ENCODE peak calls at places on chromosomes 12 and 14, in five cellular contexts. One of them, this sample, is unnamed.

GRCh38 chr14:89078021-89078676 is 253.7 kb downstream of the TTC8 start:
- DNase-seq in cardiac muscle cell: no peak
- DNase-seq in KG1: no peak
- DNase-seq in activated gamma-delta T cell: no peak
- DNase-seq in CD4-positive, CD25-positive, alpha-beta regulatory T cell: no peak
- DNase-seq in this sample: no peak

GRCh38 chr12:116037941-116038837 is 239.3 kb downstream of the MED13L start:
- DNase-seq in cardiac muscle cell: peak
- DNase-seq in KG1: no peak
- DNase-seq in activated gamma-delta T cell: no peak
- DNase-seq in CD4-positive, CD25-positive, alpha-beta regulatory T cell: no peak
- DNase-seq in this sample: peak

GRCh38 chr14:90678420-90678819 is 137.8 kb downstream of the TTC7B start:
- DNase-seq in cardiac muscle cell: peak
- DNase-seq in KG1: no peak
- DNase-seq in activated gamma-delta T cell: no peak
- DNase-seq in CD4-positive, CD25-positive, alpha-beta regulatory T cell: no peak
- DNase-seq in this sample: no peak

GRCh38 chr12:77232045-77232444 is 166.7 kb upstream of the E2F7 start:
- DNase-seq in cardiac muscle cell: peak
- DNase-seq in KG1: no peak
- DNase-seq in activated gamma-delta T cell: no peak
- DNase-seq in CD4-positive, CD25-positive, alpha-beta regulatory T cell: no peak
- DNase-seq in this sample: no peak

GRCh38 chr14:64502476-64503183 is 1.0 kb downstream of the ZBTB25 start:
- DNase-seq in cardiac muscle cell: peak
- DNase-seq in KG1: peak
- DNase-seq in activated gamma-delta T cell: no peak
- DNase-seq in CD4-positive, CD25-positive, alpha-beta regulatory T cell: peak
- DNase-seq in this sample: no peak

GRCh38 chr12:43462080-43462479 is 89.9 kb downstream of the ADAMTS20 start:
- DNase-seq in cardiac muscle cell: no peak
- DNase-seq in KG1: no peak
- DNase-seq in activated gamma-delta T cell: no peak
- DNase-seq in CD4-positive, CD25-positive, alpha-beta regulatory T cell: no peak
- DNase-seq in this sample: no peak

GRCh38 chr14:55850803-55851202 is 267.4 kb upstream of the PELI2 start:
- DNase-seq in cardiac muscle cell: peak
- DNase-seq in KG1: no peak
- DNase-seq in activated gamma-delta T cell: no peak
- DNase-seq in CD4-positive, CD25-positive, alpha-beta regulatory T cell: no peak
- DNase-seq in this sample: peak

GRCh38 chr12:55705802-55706402 is 1.8 kb downstream of the ITGA7 start:
- DNase-seq in cardiac muscle cell: no peak
- DNase-seq in KG1: no peak
- DNase-seq in activated gamma-delta T cell: no peak
- DNase-seq in CD4-positive, CD25-positive, alpha-beta regulatory T cell: no peak
- DNase-seq in this sample: no peak

GRCh38 chr14:95227279-95227860 is 70.0 kb upstream of the DICER1 start:
- DNase-seq in cardiac muscle cell: peak
- DNase-seq in KG1: no peak
- DNase-seq in activated gamma-delta T cell: no peak
- DNase-seq in CD4-positive, CD25-positive, alpha-beta regulatory T cell: no peak
- DNase-seq in this sample: no peak

GRCh38 chr12:18439541-18439940 is 178.2 kb downstream of the PIK3C2G start:
- DNase-seq in cardiac muscle cell: peak
- DNase-seq in KG1: no peak
- DNase-seq in activated gamma-delta T cell: no peak
- DNase-seq in CD4-positive, CD25-positive, alpha-beta regulatory T cell: no peak
- DNase-seq in this sample: no peak

GRCh38 chr12:7076493-7076892 is 15.8 kb downstream of the C1R start:
- DNase-seq in cardiac muscle cell: no peak
- DNase-seq in KG1: no peak
- DNase-seq in activated gamma-delta T cell: no peak
- DNase-seq in CD4-positive, CD25-positive, alpha-beta regulatory T cell: no peak
- DNase-seq in this sample: no peak

GRCh38 chr14:100203962-100204834 is 34.7 kb upstream of the YY1 start:
- DNase-seq in cardiac muscle cell: peak
- DNase-seq in KG1: no peak
- DNase-seq in activated gamma-delta T cell: no peak
- DNase-seq in CD4-positive, CD25-positive, alpha-beta regulatory T cell: no peak
- DNase-seq in this sample: no peak

GRCh38 chr12:70393787-70394519 is 27.9 kb downstream of the KCNMB4 start:
- DNase-seq in cardiac muscle cell: peak
- DNase-seq in KG1: no peak
- DNase-seq in activated gamma-delta T cell: no peak
- DNase-seq in CD4-positive, CD25-positive, alpha-beta regulatory T cell: no peak
- DNase-seq in this sample: no peak

GRCh38 chr12:126087692-126088091 is 1022.5 kb downstream of the AACS start:
- DNase-seq in cardiac muscle cell: no peak
- DNase-seq in KG1: no peak
- DNase-seq in activated gamma-delta T cell: no peak
- DNase-seq in CD4-positive, CD25-positive, alpha-beta regulatory T cell: no peak
- DNase-seq in this sample: no peak

GRCh38 chr14:75282166-75282547 is 3.5 kb downstream of the FOS start:
- DNase-seq in cardiac muscle cell: peak
- DNase-seq in KG1: no peak
- DNase-seq in activated gamma-delta T cell: no peak
- DNase-seq in CD4-positive, CD25-positive, alpha-beta regulatory T cell: no peak
- DNase-seq in this sample: no peak

GRCh38 chr14:100586153-100586519 is 1.1 kb downstream of the BEGAIN start:
- DNase-seq in cardiac muscle cell: no peak
- DNase-seq in KG1: no peak
- DNase-seq in activated gamma-delta T cell: no peak
- DNase-seq in CD4-positive, CD25-positive, alpha-beta regulatory T cell: peak
- DNase-seq in this sample: no peak

GRCh38 chr12:67358686-67359374 is 89.7 kb downstream of the CAND1 start:
- DNase-seq in cardiac muscle cell: peak
- DNase-seq in KG1: no peak
- DNase-seq in activated gamma-delta T cell: no peak
- DNase-seq in CD4-positive, CD25-positive, alpha-beta regulatory T cell: no peak
- DNase-seq in this sample: peak

GRCh38 chr14:30195946-30196345 is 268.3 kb upstream of the PRKD1 start:
- DNase-seq in cardiac muscle cell: peak
- DNase-seq in KG1: no peak
- DNase-seq in activated gamma-delta T cell: no peak
- DNase-seq in CD4-positive, CD25-positive, alpha-beta regulatory T cell: no peak
- DNase-seq in this sample: no peak